ENCODE peak calls at places on chromosomes 1 and 21, in six cellular contexts. X is IMR-90, Q is uterus, L is fibroblast of lung, R is ascending aorta, O is body of pancreas. W is an unnamed sample.

GRCh38 chr1:207060596-207060995 is 7.5 kb downstream of the PFKFB2 start:
- DNase-seq in L (no peak), Q (no peak), R (no peak), O (no peak), X (no peak), W (no peak)

GRCh38 chr1:55287732-55288131 is 72.6 kb upstream of the USP24 start:
- DNase-seq in X (no peak), L (no peak), O (no peak), Q (no peak), R (no peak), W (no peak)

GRCh38 chr1:245742891-245743290 is 588.1 kb downstream of the KIF26B start:
- DNase-seq in Q (no peak), O (no peak), X (no peak), R (no peak), L (peak; percentile 90), W (no peak)

GRCh38 chr1:1399870-1400575 is 888 bp upstream of the CCNL2 start:
- DNase-seq in R (no peak), O (no peak), L (peak; percentile 25), X (peak; percentile 18), Q (no peak), W (no peak)

GRCh38 chr1:216598448-216598847 is 124.8 kb downstream of the ESRRG start:
- DNase-seq in X (no peak), L (no peak), O (no peak), R (no peak), Q (no peak), W (no peak)

GRCh38 chr1:112536561-112536960 is 27.8 kb downstream of the WNT2B start:
- DNase-seq in O (no peak), R (no peak), X (no peak), Q (no peak), L (peak; percentile 92), W (no peak)

GRCh38 chr1:84271452-84272273 is 29.8 kb upstream of the SAMD13 start:
- DNase-seq in L (peak; percentile 74), Q (no peak), X (peak; percentile 72), O (no peak), R (no peak), W (no peak)

GRCh38 chr1:54792686-54793282 is 8.3 kb downstream of the TTC22 start:
- DNase-seq in X (no peak), L (no peak), O (no peak), Q (peak; percentile 67), R (no peak), W (no peak)

GRCh38 chr1:175520186-175520585 is 223.2 kb downstream of the TNR start:
- DNase-seq in X (no peak), R (no peak), L (peak; percentile 49), Q (no peak), O (peak; percentile 47), W (no peak)

GRCh38 chr1:1956586-1957532 is 37.8 kb upstream of the TMEM52 start:
- DNase-seq in L (no peak), X (no peak), R (no peak), O (no peak), Q (no peak), W (no peak)

GRCh38 chr1:225881081-225882007 is 836 bp downstream of the TMEM63A start:
- DNase-seq in X (peak; percentile 60), O (peak; percentile 75), Q (peak; percentile 54), L (peak; percentile 35), R (no peak), W (no peak)

GRCh38 chr1:228079601-228080263 is 2.8 kb upstream of the ARF1 start:
- DNase-seq in X (no peak), R (no peak), L (no peak), Q (no peak), O (peak; percentile 10), W (no peak)

GRCh38 chr1:164891615-164892014 is 332.6 kb downstream of the PBX1 start:
- DNase-seq in O (no peak), R (no peak), Q (no peak), X (no peak), L (no peak), W (no peak)

GRCh38 chr1:29575826-29576225 is 339.5 kb downstream of the PTPRU start:
- DNase-seq in X (peak; percentile 23), R (no peak), O (no peak), Q (no peak), L (peak; percentile 70), W (no peak)

GRCh38 chr1:239308701-239309333 is 77.6 kb upstream of the CHRM3 start:
- DNase-seq in L (peak; percentile 13), X (no peak), Q (no peak), R (no peak), O (peak; percentile 71), W (no peak)

DNA sequence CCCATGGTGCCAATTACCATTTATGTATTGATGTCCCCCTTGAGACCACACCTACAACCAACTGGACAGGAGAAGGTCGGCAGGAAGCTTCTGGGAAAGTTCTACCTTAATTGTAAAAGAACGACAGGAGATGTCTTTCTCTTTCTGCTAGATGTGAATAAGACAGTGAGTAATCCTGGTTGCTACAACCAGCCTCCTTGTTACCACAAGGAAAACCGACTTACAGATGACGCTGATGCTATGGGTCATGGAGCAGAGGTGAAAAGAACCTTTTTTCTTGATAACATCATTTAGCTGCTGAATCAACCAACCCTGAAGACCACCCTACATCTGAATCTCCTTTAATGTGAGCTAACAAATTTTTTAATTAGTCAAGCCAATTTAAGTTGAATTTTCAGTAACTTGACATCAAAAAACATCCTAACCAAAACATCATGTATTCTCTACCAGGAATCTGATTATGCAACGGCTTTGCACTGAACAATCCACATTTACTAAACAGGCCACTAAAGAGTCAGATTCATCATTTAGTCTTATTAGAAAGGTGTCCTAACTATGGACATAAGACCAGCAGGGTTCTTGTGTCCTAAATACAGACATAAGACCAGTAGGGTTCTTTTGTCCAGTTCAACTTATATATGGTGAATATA is 23.0 kb downstream of the RGS2 start:
- DNase-seq in L (peak; percentile 85), R (no peak), O (no peak), Q (no peak), X (peak; percentile 34), W (no peak)
- H3K27ac ChIP-seq in L (no peak overlapping the region), R (no peak overlapping the region), O (no peak overlapping the region), Q (peak overlapping the region; percentile 85), X (no peak overlapping the region), W (no peak overlapping the region)

DNA sequence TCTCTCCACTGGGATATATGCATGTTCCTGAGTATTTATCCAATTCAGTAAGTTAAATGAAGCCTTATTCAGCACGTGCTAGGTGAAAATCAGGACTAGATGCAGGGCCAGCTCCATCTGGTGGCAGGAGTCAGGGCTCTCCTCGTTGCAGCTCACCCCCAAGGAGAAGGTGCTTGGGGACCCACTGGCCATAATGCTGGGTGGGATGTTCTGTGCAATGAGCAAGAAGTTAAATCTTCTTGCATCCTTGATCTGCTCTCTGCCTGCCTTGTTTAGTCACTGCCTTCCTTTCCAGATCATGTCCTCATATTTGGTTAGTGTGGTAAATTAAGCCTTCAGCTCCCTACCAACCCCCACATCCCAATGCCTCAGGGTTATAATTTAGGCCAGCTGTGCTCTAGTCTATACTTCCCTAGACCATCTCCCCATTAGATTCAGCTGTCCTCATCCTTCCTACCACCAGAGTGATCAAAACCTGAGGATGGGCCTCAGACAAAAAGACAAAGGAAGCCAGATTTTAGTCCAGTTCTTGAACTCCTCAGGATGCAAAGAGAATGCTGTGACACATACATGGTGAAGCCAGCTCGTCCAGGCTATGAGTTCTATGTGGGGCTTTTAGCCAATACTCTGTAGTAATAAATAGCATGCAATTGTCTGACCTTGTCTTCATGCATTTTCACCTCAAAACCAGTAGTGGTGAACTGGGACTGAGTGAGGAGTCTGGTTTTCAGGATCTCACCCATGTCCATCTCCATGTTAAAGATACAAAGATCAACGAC is 55.9 kb downstream of the SEC16B start:
- DNase-seq in R (no peak), L (peak; percentile 40), X (peak; percentile 63), Q (no peak), O (peak; percentile 24), W (peak; percentile 24)
- TF ChIP-seq CTCF in R (no peak), L (peak; percentile 71), X (peak; percentile 67), Q (no peak), O (peak; percentile 58), W (peak; percentile 81)

GRCh38 chr21:29657228-29657989 is 282.4 kb downstream of the GRIK1 start:
- DNase-seq in X (no peak), Q (no peak), R (no peak), O (no peak), L (no peak), W (no peak)
- H3K4me3 ChIP-seq in X (no peak overlapping the region), Q (no peak overlapping the region), R (no peak overlapping the region), O (no peak overlapping the region), L (no peak overlapping the region), W (no peak overlapping the region)

GRCh38 chr1:156484480-156485058 is 16.0 kb downstream of the MEF2D start:
- DNase-seq in L (no peak), O (no peak), R (no peak), Q (no peak), X (no peak), W (no peak)

GRCh38 chr1:156486421-156487344 is 13.9 kb downstream of the MEF2D start:
- DNase-seq in R (no peak), X (no peak), O (no peak), L (no peak), Q (no peak), W (no peak)

GRCh38 chr1:156483397-156483796 is 17.2 kb downstream of the MEF2D start:
- DNase-seq in X (no peak), O (no peak), Q (no peak), L (no peak), R (no peak), W (no peak)

GRCh38 chr1:156487862-156488261 is 12.7 kb downstream of the MEF2D start:
- DNase-seq in R (no peak), Q (no peak), O (no peak), X (no peak), L (no peak), W (no peak)

GRCh38 chr1:156485984-156486383 is 14.6 kb downstream of the MEF2D start:
- DNase-seq in O (no peak), X (no peak), Q (no peak), R (no peak), L (no peak), W (no peak)
- H3K27ac ChIP-seq in O (no peak overlapping the region), X (no peak overlapping the region), Q (no peak overlapping the region), R (no peak overlapping the region), L (no peak overlapping the region), W (no peak overlapping the region)

GRCh38 chr1:234975122-234975940 is 153.3 kb downstream of the TOMM20 start:
- DNase-seq in Q (peak; percentile 31), R (no peak), O (no peak), L (peak; percentile 99), X (peak; percentile 95), W (no peak)
- TF ChIP-seq CTCF in Q (no peak), R (no peak), O (no peak), L (no peak), X (no peak), W (no peak)

DNA sequence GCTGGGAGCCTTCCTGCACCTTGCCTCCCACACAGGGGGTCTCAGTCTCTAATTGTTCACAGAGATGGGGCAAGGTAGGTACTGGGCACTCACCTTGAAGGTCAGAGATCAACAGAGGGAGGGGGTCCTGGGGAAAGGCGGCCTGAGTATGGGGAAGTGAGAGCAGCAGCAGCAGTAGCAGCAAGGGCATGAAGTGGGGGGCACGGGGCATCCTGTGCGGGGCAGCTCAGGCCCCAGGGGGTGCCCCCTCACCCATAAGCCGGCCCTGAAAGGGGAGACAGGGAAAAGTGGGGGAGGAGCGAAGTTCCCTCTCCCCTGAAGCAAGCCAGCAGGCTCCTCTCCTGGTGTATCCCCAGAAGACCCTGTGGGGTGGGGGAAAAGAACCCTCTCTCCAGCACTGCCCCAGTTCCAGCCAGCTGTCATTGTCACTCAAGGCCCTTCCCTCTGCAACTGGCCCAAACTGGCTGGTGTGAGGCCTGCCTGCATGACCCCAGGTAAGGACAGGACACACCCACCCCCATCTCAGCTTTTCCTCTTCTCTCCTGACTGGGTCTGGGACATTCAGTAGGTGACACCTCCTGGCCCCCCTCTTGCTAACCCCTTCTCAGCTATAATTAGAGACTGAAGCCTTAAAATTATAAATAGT is 3.9 kb downstream of the SEMA6C start:
- DNase-seq in O (no peak), Q (no peak), X (no peak), R (no peak), L (no peak), W (no peak)
- H3K4me3 ChIP-seq in O (no peak overlapping the region), Q (no peak overlapping the region), X (no peak overlapping the region), R (no peak overlapping the region), L (no peak overlapping the region), W (no peak overlapping the region)

W was measured in AG04450.